ENCODE peak calls at places on chromosome 16, in nine cellular contexts. S is activated CD4-positive, alpha-beta T cell treated with anti-CD3 and anti-CD28 coated beads, Interleukin-2, amount 50 U/mL, for 1 hour; X is T-helper 2 cell; U is T-helper 1 cell; N is CD4-positive, alpha-beta T cell; O is astrocyte of the cerebellum; G is naive thymus-derived CD8-positive, alpha-beta T cell; V is neural crest cell; C is stimulated activated CD8-positive, alpha-beta memory T cell treated with anti-CD3 and anti-CD28 coated beads, Interleukin-12 subunit alpha, Interleukin-12 subunit beta, amount 100 ng/mL, for 4 hours. W is an unnamed sample.

GRCh38 chr16:17411263-17411662 is 59.5 kb downstream of the XYLT1 start:
- DNase-seq in U (no peak), S (no peak), V (no peak), C (no peak), O (no peak), X (no peak), N (no peak), G (no peak), W (no peak)

GRCh38 chr16:85395913-85396878 is 216.9 kb upstream of the GSE1 start:
- DNase-seq in S (no peak), U (no peak), C (no peak), G (no peak), V (no peak), X (no peak), O (no peak), N (no peak), W (no peak)

GRCh38 chr16:85879975-85880831 is 18.8 kb upstream of the IRF8 start:
- DNase-seq in C (no peak), O (no peak), S (no peak), V (no peak), N (no peak), U (no peak), X (no peak), G (no peak), W (no peak)

GRCh38 chr16:720990-721764 is at the start of gene ANTKMT:
- DNase-seq in C (peak), N (peak), G (peak), O (no peak), U (peak), X (peak), V (peak), S (peak), W (peak)

GRCh38 chr16:24139282-24139681 is 116.9 kb upstream of the CACNG3 start:
- DNase-seq in X (no peak), G (no peak), U (no peak), O (no peak), S (no peak), N (no peak), C (no peak), V (no peak), W (no peak)

GRCh38 chr16:87556941-87557459 is 45.3 kb upstream of the JPH3 start:
- DNase-seq in S (no peak), V (no peak), O (no peak), C (no peak), X (no peak), N (no peak), U (no peak), G (no peak), W (no peak)

GRCh38 chr16:87608400-87608985 is 6.2 kb downstream of the JPH3 start:
- DNase-seq in C (no peak), N (peak), U (no peak), O (peak), X (peak), S (peak), G (peak), V (peak), W (peak)

GRCh38 chr16:11748404-11749254 is 6.0 kb upstream of the TXNDC11 start:
- DNase-seq in O (no peak), U (no peak), V (no peak), X (no peak), N (no peak), C (no peak), G (no peak), S (no peak), W (no peak)

GRCh38 chr16:740764-741505 is at the start of gene CIAO3:
- DNase-seq in S (peak), V (peak), O (peak), X (peak), C (peak), N (peak), U (peak), G (peak), W (peak)

GRCh38 chr16:14186007-14186953 is 115.2 kb downstream of the MRTFB start:
- DNase-seq in C (no peak), N (no peak), U (no peak), G (no peak), O (peak), S (no peak), X (no peak), V (peak), W (no peak)

GRCh38 chr16:48384982-48385271 is 286 bp downstream of the SIAH1 start:
- DNase-seq in G (no peak), O (no peak), V (no peak), U (no peak), N (no peak), S (no peak), X (no peak), C (no peak), W (no peak)

GRCh38 chr16:67263201-67263600 is 14.4 kb downstream of the SLC9A5 start:
- DNase-seq in S (no peak), U (no peak), O (no peak), G (no peak), C (no peak), N (no peak), X (no peak), V (no peak), W (no peak)

GRCh38 chr16:13110124-13110796 is 208.9 kb downstream of the SHISA9 start:
- DNase-seq in C (no peak), G (no peak), O (peak), S (no peak), V (peak), N (no peak), U (no peak), X (no peak), W (no peak)

GRCh38 chr16:84406006-84406963 is 37.9 kb downstream of the ATP2C2 start:
- DNase-seq in U (no peak), X (no peak), S (no peak), G (no peak), V (no peak), N (no peak), C (no peak), O (no peak), W (no peak)

GRCh38 chr16:3829631-3830536 is 50.6 kb downstream of the CREBBP start:
- DNase-seq in O (no peak), V (no peak), U (no peak), S (no peak), X (no peak), G (no peak), N (no peak), C (no peak), W (no peak)

GRCh38 chr16:66472961-66473610 is 46.0 kb downstream of the BEAN1 start:
- DNase-seq in U (no peak), N (no peak), V (no peak), G (no peak), X (no peak), C (no peak), O (no peak), S (no peak), W (no peak)

GRCh38 chr16:28491080-28491969 is 549 bp downstream of the CLN3 start:
- DNase-seq in V (peak), C (no peak), N (no peak), G (no peak), X (no peak), S (peak), O (no peak), U (no peak), W (no peak)

GRCh38 chr16:87145181-87146176 is 171.7 kb downstream of the C16orf95 start:
- DNase-seq in U (no peak), S (no peak), N (no peak), V (no peak), X (no peak), O (peak), C (no peak), G (no peak), W (no peak)

GRCh38 chr16:12021578-12022265 is 45.2 kb downstream of the SNX29 start:
- DNase-seq in O (no peak), S (no peak), V (no peak), U (no peak), G (no peak), X (no peak), C (no peak), N (no peak), W (no peak)

GRCh38 chr16:8173111-8173644 is 417.1 kb downstream of the TMEM114 start:
- DNase-seq in V (peak), X (no peak), C (no peak), N (no peak), G (no peak), U (no peak), O (no peak), S (no peak), W (no peak)

GRCh38 chr16:13429411-13429810 is 490.5 kb upstream of the ERCC4 start:
- DNase-seq in N (no peak), X (no peak), U (no peak), S (no peak), O (no peak), C (no peak), V (no peak), G (no peak), W (no peak)

GRCh38 chr16:49664221-49665215 is 191.4 kb downstream of the ZNF423 start:
- DNase-seq in N (no peak), S (no peak), V (no peak), C (no peak), U (no peak), X (no peak), G (no peak), O (no peak), W (no peak)

GRCh38 chr16:57798267-57798810 is 4.0 kb downstream of the KIFC3 start:
- DNase-seq in O (no peak), C (no peak), U (no peak), N (no peak), X (no peak), S (no peak), V (no peak), G (no peak), W (no peak)

GRCh38 chr16:4319454-4319853 is 3.6 kb downstream of the GLIS2 start:
- DNase-seq in G (peak), U (no peak), S (peak), V (no peak), C (peak), O (no peak), N (no peak), X (peak), W (peak)